ENCODE peak calls at places on chromosomes 5 and 9, in seven cellular contexts. U is fibroblast of lung; Q is pancreas; B is activated T-helper 1 cell treated with anti-CD3 and anti-CD28 coated beads, Interleukin-12 subunit alpha, Interleukin-12 subunit beta, Interleukin-2, Interleukin-4 antibody, amounts not matched to agents 30 ng/mL and 10 ng/mL and 1 ng/mL, durations not matched to agents 14 hours and 24 hours and 36 hours; S is NCI-H446; X is T-helper 17 cell; F is tibial artery. T is an unnamed sample.

GRCh38 chr5:37938086-37938852 is 98.4 kb upstream of the GDNF start:
- DNase-seq in U (no peak), Q (no peak), B (no peak), S (no peak), X (no peak), F (no peak), T (no peak)

GRCh38 chr9:2764371-2764770 is 47.1 kb downstream of the KCNV2 start:
- DNase-seq in U (peak), Q (no peak), B (peak), S (no peak), X (no peak), F (no peak), T (no peak)

GRCh38 chr9:69885474-69885929 is 64.9 kb downstream of the CFAP95 start:
- DNase-seq in U (peak), Q (no peak), B (no peak), S (no peak), X (no peak), F (no peak), T (no peak)

GRCh38 chr9:98427491-98427890 is 172.0 kb upstream of the TBC1D2 start:
- DNase-seq in U (peak), Q (no peak), B (no peak), S (no peak), X (no peak), F (no peak), T (no peak)

GRCh38 chr5:1127991-1128785 is 16.3 kb upstream of the SLC12A7 start:
- DNase-seq in U (no peak), Q (peak), B (no peak), S (no peak), X (no peak), F (no peak), T (no peak)

GRCh38 chr5:53543401-53543800 is 17.0 kb upstream of the NDUFS4 start:
- DNase-seq in U (peak), Q (no peak), B (no peak), S (no peak), X (no peak), F (no peak), T (no peak)

GRCh38 chr5:107149243-107149642 is 521.5 kb downstream of the EFNA5 start:
- DNase-seq in U (no peak), Q (no peak), B (no peak), S (no peak), X (no peak), F (no peak), T (no peak)

GRCh38 chr9:131072871-131073237 is 23.5 kb upstream of the AIF1L start:
- DNase-seq in U (no peak), Q (no peak), B (no peak), S (no peak), X (no peak), F (no peak), T (no peak)

GRCh38 chr5:38441730-38442573 is 114.5 kb downstream of the LIFR start:
- DNase-seq in U (peak), Q (peak), B (peak), S (peak), X (peak), F (peak), T (peak)

GRCh38 chr9:118782790-118783463 is 586.3 kb downstream of the BRINP1 start:
- DNase-seq in U (no peak), Q (no peak), B (no peak), S (peak), X (no peak), F (no peak), T (no peak)

GRCh38 chr5:89728750-89729149 is 680.8 kb downstream of the CETN3 start:
- DNase-seq in U (peak), Q (peak), B (no peak), S (no peak), X (no peak), F (peak), T (no peak)

GRCh38 chr5:137737349-137738256 is 1.7 kb upstream of the KLHL3 start:
- DNase-seq in U (peak), Q (no peak), B (no peak), S (no peak), X (no peak), F (no peak), T (no peak)

GRCh38 chr9:136203406-136204085 is 1.4 kb downstream of the LHX3 start:
- DNase-seq in U (no peak), Q (no peak), B (no peak), S (no peak), X (no peak), F (no peak), T (no peak)

GRCh38 chr9:128215491-128216404 is 12.6 kb downstream of the DNM1 start:
- DNase-seq in U (peak), Q (no peak), B (no peak), S (no peak), X (no peak), F (peak), T (no peak)

GRCh38 chr5:143515829-143516228 is 112.3 kb upstream of the NR3C1 start:
- DNase-seq in U (no peak), Q (peak), B (no peak), S (peak), X (no peak), F (no peak), T (no peak)

GRCh38 chr5:30100148-30100547 is 1093.3 kb upstream of the CDH6 start:
- DNase-seq in U (peak), Q (no peak), B (no peak), S (no peak), X (no peak), F (no peak), T (no peak)

GRCh38 chr9:76474419-76474818 is 15.4 kb downstream of the GCNT1 start:
- DNase-seq in U (no peak), Q (no peak), B (no peak), S (no peak), X (no peak), F (no peak), T (no peak)

GRCh38 chr5:80960531-80961375 is 590 bp downstream of the RASGRF2 start:
- DNase-seq in U (peak), Q (peak), B (peak), S (no peak), X (peak), F (no peak), T (no peak)

GRCh38 chr9:116365056-116365471 is 211.5 kb downstream of the PAPPA start:
- DNase-seq in U (peak), Q (peak), B (no peak), S (peak), X (no peak), F (peak), T (peak)

GRCh38 chr5:78983601-78984000 is 1.5 kb downstream of the ARSB start:
- DNase-seq in U (no peak), Q (no peak), B (no peak), S (no peak), X (no peak), F (no peak), T (no peak)

GRCh38 chr9:91176426-91176825 is 185.3 kb downstream of the AUH start:
- DNase-seq in U (no peak), Q (no peak), B (no peak), S (no peak), X (no peak), F (peak), T (no peak)

GRCh38 chr9:76729980-76730737 is 34.1 kb upstream of the PCA3 start:
- DNase-seq in U (no peak), Q (no peak), B (no peak), S (no peak), X (no peak), F (no peak), T (no peak)

GRCh38 chr5:57780306-57780958 is 297.8 kb upstream of the ACTBL2 start:
- DNase-seq in U (peak), Q (no peak), B (no peak), S (no peak), X (no peak), F (peak), T (no peak)

GRCh38 chr9:107711528-107711927 is 222.0 kb upstream of the KLF4 start:
- DNase-seq in U (peak), Q (peak), B (no peak), S (peak), X (no peak), F (no peak), T (no peak)

GRCh38 chr5:113123563-113123962 is 147.0 kb downstream of the DCP2 start:
- DNase-seq in U (no peak), Q (no peak), B (no peak), S (peak), X (no peak), F (no peak), T (no peak)

GRCh38 chr9:134848504-134848903 is 32.1 kb upstream of the FCN2 start:
- DNase-seq in U (no peak), Q (no peak), B (no peak), S (no peak), X (no peak), F (no peak), T (no peak)

GRCh38 chr5:118698774-118699173 is 289.6 kb downstream of the DTWD2 start:
- DNase-seq in U (no peak), Q (no peak), B (no peak), S (no peak), X (no peak), F (no peak), T (no peak)

GRCh38 chr5:175252234-175252805 is 191.7 kb downstream of the DRD1 start:
- DNase-seq in U (peak), Q (no peak), B (no peak), S (no peak), X (no peak), F (no peak), T (no peak)

GRCh38 chr9:36213989-36214388 is 23.3 kb downstream of the CLTA start:
- DNase-seq in U (no peak), Q (no peak), B (no peak), S (no peak), X (no peak), F (peak), T (no peak)

T was measured in caudate nucleus.